ENCODE peak calls at places on chromosomes 2 and 18, in six cellular contexts. G is heart right ventricle, M is Peyer's patch, U is WTC11, J is A549, D is right atrium auricular region. O is an unnamed sample.

GRCh38 chr18:28068208-28068607 is 108.7 kb downstream of the CDH2 start:
- DNase-seq in G (no peak), M (no peak), U (no peak), J (no peak), D (no peak), O (no peak)

GRCh38 chr2:237281900-237282306 is 132.1 kb downstream of the COL6A3 start:
- DNase-seq in G (no peak), M (no peak), U (no peak), J (no peak), D (no peak), O (no peak)

GRCh38 chr2:221494556-221494955 is 77.5 kb downstream of the EPHA4 start:
- DNase-seq in G (no peak), M (no peak), U (no peak), J (no peak), D (no peak), O (no peak)

GRCh38 chr2:44642123-44642857 is 280.5 kb downstream of the CAMKMT start:
- DNase-seq in G (no peak), M (no peak), U (no peak), J (no peak), D (no peak), O (no peak)

GRCh38 chr18:76493213-76494107 is 1.6 kb downstream of the ZNF516 start:
- DNase-seq in G (no peak), M (no peak), U (no peak), J (peak), D (peak), O (no peak)

GRCh38 chr18:3525870-3526420 is 76.0 kb downstream of the TGIF1 start:
- DNase-seq in G (no peak), M (peak), U (no peak), J (no peak), D (no peak), O (no peak)

GRCh38 chr2:11611251-11611650 is 58.7 kb downstream of the NTSR2 start:
- DNase-seq in G (no peak), M (no peak), U (no peak), J (no peak), D (no peak), O (no peak)

GRCh38 chr2:120736955-120737801 is 1.5 kb downstream of the GLI2 start:
- DNase-seq in G (peak), M (no peak), U (peak), J (peak), D (peak), O (no peak)

GRCh38 chr2:72938455-72938854 is 21.1 kb downstream of the EMX1 start:
- DNase-seq in G (no peak), M (no peak), U (no peak), J (no peak), D (no peak), O (no peak)

GRCh38 chr2:181105562-181105961 is 125.2 kb downstream of the UBE2E3 start:
- DNase-seq in G (no peak), M (no peak), U (no peak), J (no peak), D (no peak), O (no peak)

GRCh38 chr2:44155577-44156446 is 12.9 kb upstream of the PPM1B start:
- DNase-seq in G (no peak), M (no peak), U (no peak), J (no peak), D (no peak), O (no peak)

GRCh38 chr2:66538291-66538690 is 103.4 kb downstream of the MEIS1 start:
- DNase-seq in G (no peak), M (no peak), U (no peak), J (no peak), D (no peak), O (peak)

GRCh38 chr18:79402977-79403722 is 7.4 kb downstream of the NFATC1 start:
- DNase-seq in G (peak), M (peak), U (no peak), J (no peak), D (peak), O (no peak)

GRCh38 chr18:43879350-43879749 is 602.1 kb upstream of the SYT4 start:
- DNase-seq in G (no peak), M (no peak), U (no peak), J (no peak), D (no peak), O (no peak)

GRCh38 chr18:76968073-76968472 is 145.7 kb downstream of the ZNF236 start:
- DNase-seq in G (no peak), M (peak), U (peak), J (no peak), D (no peak), O (no peak)

GRCh38 chr2:142300517-142300916 is 169.7 kb upstream of the LRP1B start:
- DNase-seq in G (no peak), M (no peak), U (no peak), J (no peak), D (no peak), O (no peak)

GRCh38 chr2:159615936-159616733 is at the start of gene BAZ2B:
- DNase-seq in G (peak), M (peak), U (peak), J (peak), D (peak), O (no peak)

DNA sequence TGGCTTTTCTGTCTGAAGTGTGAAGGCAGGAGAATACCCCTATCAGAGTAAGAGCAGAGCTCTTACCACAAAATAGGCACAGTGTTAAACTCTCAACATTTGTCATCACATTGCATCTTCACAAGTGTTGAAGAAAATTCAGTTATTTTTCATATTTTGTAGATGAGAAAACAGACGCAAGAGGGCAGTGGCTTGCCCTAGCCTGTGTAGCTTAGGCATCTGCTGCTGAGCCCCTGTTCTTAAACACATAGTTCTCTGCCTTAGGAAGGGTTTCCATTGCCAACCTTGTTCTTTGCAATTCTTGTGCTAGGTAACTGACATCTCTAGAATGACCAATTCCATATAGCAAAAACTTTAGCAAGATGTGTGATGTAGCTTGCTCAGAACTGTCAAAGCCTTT is 112.7 kb upstream of the RMDN2 start:
- DNase-seq in G (no peak), M (no peak), U (no peak), J (no peak), D (no peak), O (no peak)
- TF ChIP-seq CTCF in G (peak), M (no peak), U (no peak), J (no peak), D (no peak), O (no peak)

DNA sequence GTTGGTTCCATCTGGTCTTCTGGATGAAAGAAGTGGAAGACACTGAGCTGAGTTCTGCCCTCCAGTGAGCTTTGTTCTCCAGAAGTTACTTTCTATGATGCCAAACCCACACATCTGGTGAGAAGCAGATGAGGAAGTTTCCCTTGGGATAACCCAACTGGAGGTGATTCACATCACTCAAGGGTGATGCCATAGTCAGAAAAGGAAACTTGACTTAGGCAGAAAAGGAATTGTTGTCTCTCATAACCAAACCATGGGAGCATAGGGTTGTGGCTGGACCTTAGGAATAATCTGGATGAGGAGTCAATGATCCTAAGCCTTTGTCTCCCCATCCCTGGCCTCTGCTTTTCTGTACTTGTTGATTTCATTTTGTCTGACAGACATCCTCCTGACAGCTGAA is 43.7 kb downstream of the CDC42EP3 start:
- DNase-seq in G (no peak), M (no peak), U (no peak), J (no peak), D (no peak), O (no peak)
- TF ChIP-seq CTCF in G (no peak), M (no peak), U (no peak), J (no peak), D (no peak), O (no peak)

DNA sequence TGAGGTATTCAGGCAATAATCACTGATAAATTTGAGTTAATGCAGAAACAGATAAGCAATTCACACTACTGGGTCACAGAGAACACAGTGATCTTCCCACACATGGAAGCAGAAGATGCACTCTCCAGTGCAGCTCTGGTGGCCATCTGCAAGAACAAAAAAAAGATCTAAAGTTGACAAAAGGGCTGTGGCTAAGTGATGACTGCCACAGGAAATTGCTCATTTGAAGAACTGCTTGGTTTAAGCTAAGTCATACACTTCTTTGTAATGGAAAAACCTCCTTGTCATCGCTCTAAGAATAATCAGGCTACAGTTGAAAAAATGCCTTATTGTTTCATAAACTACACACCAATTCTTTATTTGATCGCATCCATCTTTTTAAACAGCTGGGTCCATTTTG is 115.1 kb downstream of the DTNB start:
- DNase-seq in G (no peak), M (no peak), U (no peak), J (no peak), D (no peak), O (no peak)
- TF ChIP-seq CTCF in G (no peak), M (no peak), U (no peak), J (no peak), D (no peak), O (no peak)

GRCh38 chr2:38778686-38779082 is 674 bp downstream of the GEMIN6 start:
- DNase-seq in G (no peak), M (no peak), U (no peak), J (no peak), D (no peak), O (no peak)
- TF ChIP-seq CTCF in G (no peak), M (no peak), U (no peak), J (no peak), D (no peak), O (no peak)

GRCh38 chr18:72762505-72763122 is 105.2 kb downstream of the NETO1 start:
- DNase-seq in G (no peak), M (no peak), U (no peak), J (peak), D (no peak), O (peak)
- TF ChIP-seq CTCF in G (peak), M (peak), U (peak), J (peak), D (peak), O (peak)

DNA sequence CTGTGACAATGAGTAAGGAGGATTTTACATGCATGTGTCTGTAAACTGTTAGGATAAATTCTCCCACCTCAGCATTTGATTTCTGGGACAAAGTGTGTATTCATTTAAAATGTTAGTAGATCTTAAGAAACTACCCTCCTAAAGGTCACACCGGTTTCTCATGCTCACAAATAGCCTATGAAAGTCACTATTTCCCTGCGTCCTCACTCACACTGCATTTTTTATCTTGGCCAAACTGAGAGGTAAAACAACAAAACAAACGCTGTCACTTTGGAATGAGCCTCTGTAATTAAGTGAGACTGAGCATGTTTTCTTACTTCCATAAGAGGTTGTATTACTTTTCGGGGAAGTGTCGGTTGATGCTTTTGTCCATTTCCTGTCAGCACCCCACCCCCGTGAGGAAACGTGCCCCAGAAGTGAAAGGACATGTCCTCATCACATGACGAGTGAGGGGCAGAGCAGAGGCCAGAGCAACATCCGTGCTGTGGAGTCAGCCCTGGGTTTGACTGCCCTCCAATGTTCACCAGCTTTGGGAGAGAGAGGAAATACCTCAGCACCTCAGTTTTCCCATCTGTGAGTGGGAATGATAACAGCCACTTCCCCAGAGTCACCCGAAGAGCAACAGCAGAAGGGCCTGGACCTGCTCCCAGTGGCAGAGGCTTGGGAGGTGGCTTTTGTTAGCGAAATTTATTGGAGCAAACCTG is 3.1 kb downstream of the GYPC start:
- DNase-seq in G (peak), M (peak), U (no peak), J (no peak), D (peak), O (no peak)
- TF ChIP-seq CTCF in G (peak), M (no peak), U (no peak), J (no peak), D (no peak), O (no peak)